ENCODE peak calls at places on chromosomes 12 and 14, in four cellular contexts. O is HCT116; G is CD8-positive, alpha-beta T cell; B is heart left ventricle. J is an unnamed sample.

GRCh38 chr12:107145397-107145796 is 52.0 kb upstream of the CRY1 start:
- DNase-seq in O (no peak), G (no peak), B (no peak), J (no peak)

GRCh38 chr14:36451346-36452065 is 68.5 kb downstream of the NKX2-1 start:
- DNase-seq in O (no peak), G (no peak), B (no peak), J (no peak)

GRCh38 chr14:88232783-88233182 is 90.3 kb downstream of the KCNK10 start:
- DNase-seq in O (no peak), G (no peak), B (no peak), J (no peak)

GRCh38 chr12:124675881-124676688 is 108.7 kb upstream of the NCOR2 start:
- DNase-seq in O (no peak), G (no peak), B (no peak), J (no peak)

GRCh38 chr12:64747681-64748080 is 11.5 kb downstream of the GNS start:
- DNase-seq in O (no peak), G (no peak), B (no peak), J (no peak)

GRCh38 chr14:94119071-94119470 is 8.5 kb downstream of the IFI27 start:
- DNase-seq in O (no peak), G (no peak), B (no peak), J (no peak)

GRCh38 chr14:103164786-103165185 is 41.5 kb downstream of the TNFAIP2 start:
- DNase-seq in O (no peak), G (no peak), B (no peak), J (no peak)

GRCh38 chr12:96260644-96261043 is 66.5 kb downstream of the ELK3 start:
- DNase-seq in O (no peak), G (no peak), B (no peak), J (no peak)

GRCh38 chr12:91361864-91362263 is 179.2 kb upstream of the DCN start:
- DNase-seq in O (peak; percentile 37), G (no peak), B (no peak), J (no peak)

GRCh38 chr12:122659579-122659978 is 43.6 kb downstream of the HCAR2 start:
- DNase-seq in O (no peak), G (no peak), B (peak; percentile 37), J (no peak)

GRCh38 chr12:41521872-41522379 is 333.8 kb downstream of the PDZRN4 start:
- DNase-seq in O (no peak), G (no peak), B (no peak), J (no peak)

GRCh38 chr12:112179341-112179740 is 54.0 kb downstream of the TRAFD1 start:
- DNase-seq in O (no peak), G (no peak), B (no peak), J (no peak)

GRCh38 chr14:58245562-58245961 is 919 bp downstream of the PSMA3 start:
- DNase-seq in O (no peak), G (no peak), B (no peak), J (no peak)

GRCh38 chr14:49549881-49550280 is 36.3 kb downstream of the RPS29 start:
- DNase-seq in O (no peak), G (no peak), B (no peak), J (no peak)

GRCh38 chr12:101992091-101992490 is 69.7 kb downstream of the WASHC3 start:
- DNase-seq in O (no peak), G (no peak), B (no peak), J (no peak)

GRCh38 chr14:77105554-77105953 is 7.5 kb downstream of the CIPC start:
- DNase-seq in O (no peak), G (no peak), B (no peak), J (peak; percentile 50)

GRCh38 chr12:130838284-130838950 is 633 bp downstream of the STX2 start:
- DNase-seq in O (no peak), G (no peak), B (peak; percentile 24), J (no peak)

GRCh38 chr14:58280954-58281787 is 17.2 kb upstream of the ARID4A start:
- DNase-seq in O (no peak), G (no peak), B (peak; percentile 62), J (no peak)

GRCh38 chr12:52246720-52247621 is 13.9 kb downstream of the KRT7 start:
- DNase-seq in O (peak; percentile 50), G (no peak), B (no peak), J (no peak)
- H3K27ac ChIP-seq in O (peak overlapping the region; percentile 41), G (no peak overlapping the region), B (no peak overlapping the region), J (no peak overlapping the region)

DNA sequence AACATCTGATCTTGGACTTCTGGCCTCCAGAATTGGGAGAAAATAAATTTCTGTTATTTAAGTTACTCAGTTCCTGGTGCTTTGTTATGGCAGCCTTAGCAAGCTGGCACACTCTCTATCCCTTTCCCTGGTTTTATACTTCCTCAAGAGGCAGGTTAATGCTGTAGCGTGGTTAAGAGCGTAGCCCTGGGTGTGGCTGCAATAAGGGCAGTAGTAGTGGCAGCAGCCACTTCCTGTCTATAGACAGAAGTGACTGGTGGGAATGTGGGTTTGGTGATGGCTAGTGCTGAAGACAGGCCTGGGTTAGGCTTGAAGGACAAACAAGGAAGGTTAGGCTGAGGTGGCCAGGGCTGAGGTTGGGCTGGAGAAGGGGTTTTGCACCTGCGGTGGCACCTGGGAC is 3.6 kb upstream of the LGALS3 start:
- DNase-seq in O (no peak), G (no peak), B (no peak), J (no peak)
- H3K27ac ChIP-seq in O (no peak overlapping the region), G (no peak overlapping the region), B (peak overlapping the region; percentile 26), J (no peak overlapping the region)

GRCh38 chr12:57006809-57007475 is 596 bp upstream of the ZBTB39 start:
- DNase-seq in O (no peak), G (no peak), B (no peak), J (no peak)
- H3K27ac ChIP-seq in O (no peak overlapping the region), G (peak overlapping the region; percentile 0), B (peak overlapping the region; percentile 71), J (peak overlapping the region; percentile 24)

DNA sequence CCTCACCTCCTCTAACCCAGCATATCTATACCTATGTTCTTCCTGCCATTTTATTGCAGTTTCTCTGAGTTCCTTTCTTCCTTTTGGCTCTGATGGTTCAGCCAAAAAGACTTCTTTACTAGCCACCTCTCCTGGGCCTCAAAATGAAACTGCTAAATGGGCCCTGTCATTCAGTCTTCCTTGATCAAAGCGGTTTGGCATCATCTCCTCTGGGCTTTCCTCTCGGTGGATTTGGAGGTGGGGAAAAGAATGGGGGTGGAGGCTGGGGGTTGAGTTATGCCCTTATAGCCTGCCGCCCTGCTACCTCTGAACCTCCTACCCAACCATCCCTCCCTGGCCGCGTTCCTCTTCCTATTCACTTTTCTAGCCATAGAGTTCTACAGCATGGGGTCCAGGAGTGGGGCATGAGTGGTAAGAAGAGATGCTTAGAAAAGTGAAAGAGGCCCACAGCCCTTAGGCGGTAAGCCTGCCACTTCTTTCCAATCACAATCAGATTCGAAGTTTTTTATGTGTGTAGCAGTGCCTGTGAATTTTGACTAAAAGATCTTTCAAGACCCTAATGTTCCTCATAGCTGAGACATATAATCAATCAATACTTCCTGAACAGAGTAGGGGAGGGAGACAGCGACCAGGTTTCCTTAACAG is 2.5 kb downstream of the AJUBA start:
- DNase-seq in O (no peak), G (no peak), B (no peak), J (no peak)
- H3K27ac ChIP-seq in O (peak overlapping the region; percentile 95), G (no peak overlapping the region), B (peak overlapping the region; percentile 60), J (no peak overlapping the region)

J was measured in substantia nigra.